ENCODE peak calls at places on chromosomes 16 and 17, in four cellular contexts. One of them, this sample, is unnamed.

GRCh38 chr17:66576473-66576872 is 258.4 kb upstream of the CACNG5 start:
- DNase-seq in K562: no peak
- DNase-seq in HepG2: no peak
- DNase-seq in H1: no peak
- DNase-seq in this sample: no peak

GRCh38 chr16:27174007-27174406 is 29.3 kb upstream of the KDM8 start:
- DNase-seq in K562: no peak
- DNase-seq in HepG2: no peak
- DNase-seq in H1: no peak
- DNase-seq in this sample: no peak

GRCh38 chr17:7351665-7352558 is at the start of gene KCTD11:
- DNase-seq in K562: peak; percentile 88
- DNase-seq in HepG2: peak; percentile 73
- DNase-seq in H1: peak; percentile 89
- DNase-seq in this sample: peak; percentile 79

GRCh38 chr16:69340095-69340644 is 598 bp downstream of the NIP7 start:
- DNase-seq in K562: peak; percentile 22
- DNase-seq in HepG2: no peak
- DNase-seq in H1: no peak
- DNase-seq in this sample: no peak

GRCh38 chr16:31477220-31478216 is 5.4 kb upstream of the SLC5A2 start:
- DNase-seq in K562: peak; percentile 92
- DNase-seq in HepG2: peak; percentile 93
- DNase-seq in H1: peak; percentile 86
- DNase-seq in this sample: no peak

GRCh38 chr17:19703106-19703775 is 13.1 kb downstream of the SLC47A2 start:
- DNase-seq in K562: no peak
- DNase-seq in HepG2: no peak
- DNase-seq in H1: no peak
- DNase-seq in this sample: no peak

GRCh38 chr17:37131670-37132620 is 183.2 kb downstream of the AATF start:
- DNase-seq in K562: no peak
- DNase-seq in HepG2: no peak
- DNase-seq in H1: no peak
- DNase-seq in this sample: no peak

GRCh38 chr16:67326472-67327309 is at the start of the genes KCTD19 and LRRC36:
- DNase-seq in K562: peak; percentile 84
- DNase-seq in HepG2: peak; percentile 70
- DNase-seq in H1: peak; percentile 100
- DNase-seq in this sample: no peak

GRCh38 chr17:36728030-36728991 is 126.9 kb downstream of the MRM1 start:
- DNase-seq in K562: peak; percentile 92
- DNase-seq in HepG2: no peak
- DNase-seq in H1: no peak
- DNase-seq in this sample: no peak

GRCh38 chr16:47687694-47688093 is 226.6 kb downstream of the PHKB start:
- DNase-seq in K562: no peak
- DNase-seq in HepG2: no peak
- DNase-seq in H1: no peak
- DNase-seq in this sample: no peak

GRCh38 chr16:4032768-4033167 is 83.5 kb downstream of the ADCY9 start:
- DNase-seq in K562: no peak
- DNase-seq in HepG2: no peak
- DNase-seq in H1: no peak
- DNase-seq in this sample: no peak

GRCh38 chr17:71709974-71710373 is 410.8 kb upstream of the SOX9 start:
- DNase-seq in K562: no peak
- DNase-seq in HepG2: no peak
- DNase-seq in H1: no peak
- DNase-seq in this sample: no peak

GRCh38 chr16:149024-149675 is 3.3 kb upstream of the HBZ start:
- DNase-seq in K562: no peak
- DNase-seq in HepG2: no peak
- DNase-seq in H1: no peak
- DNase-seq in this sample: no peak

GRCh38 chr16:3215601-3216262 is 19.2 kb downstream of the ZNF200 start:
- DNase-seq in K562: no peak
- DNase-seq in HepG2: no peak
- DNase-seq in H1: no peak
- DNase-seq in this sample: no peak

GRCh38 chr16:67736858-67737257 is 17.7 kb upstream of the GFOD2 start:
- DNase-seq in K562: no peak
- DNase-seq in HepG2: no peak
- DNase-seq in H1: no peak
- DNase-seq in this sample: no peak

GRCh38 chr17:71505981-71506380 is 614.8 kb upstream of the SOX9 start:
- DNase-seq in K562: no peak
- DNase-seq in HepG2: no peak
- DNase-seq in H1: no peak
- DNase-seq in this sample: no peak

GRCh38 chr17:41870627-41871026 is 5.4 kb upstream of the KLHL11 start:
- DNase-seq in K562: no peak
- DNase-seq in HepG2: no peak
- DNase-seq in H1: no peak
- DNase-seq in this sample: no peak

GRCh38 chr17:45320349-45320930 is 3.6 kb upstream of the MAP3K14 start:
- DNase-seq in K562: no peak
- DNase-seq in HepG2: no peak
- DNase-seq in H1: no peak
- DNase-seq in this sample: no peak

GRCh38 chr16:86118467-86119307 is 219.7 kb downstream of the IRF8 start:
- DNase-seq in K562: no peak
- DNase-seq in HepG2: no peak
- DNase-seq in H1: no peak
- DNase-seq in this sample: no peak

GRCh38 chr16:51916814-51917213 is 630.1 kb downstream of the TOX3 start:
- DNase-seq in K562: no peak
- DNase-seq in HepG2: no peak
- DNase-seq in H1: no peak
- DNase-seq in this sample: no peak

GRCh38 chr17:9212376-9213310 is 191.3 kb downstream of the NTN1 start:
- DNase-seq in K562: no peak
- DNase-seq in HepG2: no peak
- DNase-seq in H1: no peak
- DNase-seq in this sample: no peak

GRCh38 chr16:31010539-31010938 is at the start of gene STX1B:
- DNase-seq in K562: no peak
- DNase-seq in HepG2: no peak
- DNase-seq in H1: peak; percentile 87
- DNase-seq in this sample: no peak

GRCh38 chr17:42241871-42242270 is 34.3 kb downstream of the STAT5B start:
- DNase-seq in K562: no peak
- DNase-seq in HepG2: no peak
- DNase-seq in H1: no peak
- DNase-seq in this sample: no peak

GRCh38 chr17:17719966-17720543 is 38.8 kb downstream of the RAI1 start:
- DNase-seq in K562: no peak
- DNase-seq in HepG2: peak; percentile 76
- DNase-seq in H1: no peak
- DNase-seq in this sample: no peak

GRCh38 chr17:76492989-76493501 is 8.2 kb downstream of the RHBDF2 start:
- DNase-seq in K562: no peak
- DNase-seq in HepG2: no peak
- DNase-seq in H1: no peak
- DNase-seq in this sample: no peak
- TF ChIP-seq POLR2A in K562: no peak
- TF ChIP-seq POLR2A in HepG2: no peak
- TF ChIP-seq POLR2A in H1: no peak
- TF ChIP-seq POLR2A in this sample: no peak

GRCh38 chr17:27475070-27475673 is 18.9 kb downstream of the KSR1 start:
- DNase-seq in K562: no peak
- DNase-seq in HepG2: no peak
- DNase-seq in H1: no peak
- DNase-seq in this sample: no peak

GRCh38 chr17:27471321-27472269 is 15.3 kb downstream of the KSR1 start:
- DNase-seq in K562: peak; percentile 58
- DNase-seq in HepG2: no peak
- DNase-seq in H1: no peak
- DNase-seq in this sample: peak; percentile 41

GRCh38 chr17:27475981-27476895 is 20.0 kb downstream of the KSR1 start:
- DNase-seq in K562: no peak
- DNase-seq in HepG2: no peak
- DNase-seq in H1: no peak
- DNase-seq in this sample: no peak

GRCh38 chr17:27473190-27473747 is 17.0 kb downstream of the KSR1 start:
- DNase-seq in K562: no peak
- DNase-seq in HepG2: no peak
- DNase-seq in H1: no peak
- DNase-seq in this sample: no peak

GRCh38 chr17:27473748-27474609 is 17.7 kb downstream of the KSR1 start:
- DNase-seq in K562: peak; percentile 96
- DNase-seq in HepG2: no peak
- DNase-seq in H1: no peak
- DNase-seq in this sample: no peak
- TF ChIP-seq FOSL1 in K562: peak; percentile 72
- TF ChIP-seq FOSL1 in HepG2: no peak
- TF ChIP-seq FOSL1 in H1: no peak
- TF ChIP-seq FOSL1 in this sample: peak; percentile 39

GRCh38 chr16:23379707-23380106 is 73.3 kb downstream of the COG7 start:
- DNase-seq in K562: no peak
- DNase-seq in HepG2: no peak
- DNase-seq in H1: no peak
- DNase-seq in this sample: no peak

GRCh38 chr16:23382279-23382678 is 70.7 kb downstream of the COG7 start:
- DNase-seq in K562: no peak
- DNase-seq in HepG2: no peak
- DNase-seq in H1: no peak
- DNase-seq in this sample: no peak

GRCh38 chr16:23378921-23379320 is 74.1 kb downstream of the COG7 start:
- DNase-seq in K562: no peak
- DNase-seq in HepG2: no peak
- DNase-seq in H1: no peak
- DNase-seq in this sample: no peak

GRCh38 chr16:23378256-23378655 is 74.7 kb downstream of the COG7 start:
- DNase-seq in K562: no peak
- DNase-seq in HepG2: no peak
- DNase-seq in H1: no peak
- DNase-seq in this sample: no peak

GRCh38 chr16:23380501-23380951 is 72.5 kb downstream of the COG7 start:
- DNase-seq in K562: no peak
- DNase-seq in HepG2: no peak
- DNase-seq in H1: no peak
- DNase-seq in this sample: no peak
- TF ChIP-seq POLR2A in K562: no peak
- TF ChIP-seq POLR2A in HepG2: no peak
- TF ChIP-seq POLR2A in H1: no peak
- TF ChIP-seq POLR2A in this sample: no peak

GRCh38 chr16:17541324-17541723 is 70.6 kb upstream of the XYLT1 start:
- DNase-seq in K562: no peak
- DNase-seq in HepG2: no peak
- DNase-seq in H1: no peak
- DNase-seq in this sample: no peak

GRCh38 chr16:17543073-17543472 is 72.3 kb upstream of the XYLT1 start:
- DNase-seq in K562: no peak
- DNase-seq in HepG2: no peak
- DNase-seq in H1: no peak
- DNase-seq in this sample: no peak

GRCh38 chr16:17548825-17549224 is 78.1 kb upstream of the XYLT1 start:
- DNase-seq in K562: no peak
- DNase-seq in HepG2: no peak
- DNase-seq in H1: no peak
- DNase-seq in this sample: no peak

GRCh38 chr16:17544785-17545184 is 74.0 kb upstream of the XYLT1 start:
- DNase-seq in K562: peak; percentile 57
- DNase-seq in HepG2: no peak
- DNase-seq in H1: peak; percentile 86
- DNase-seq in this sample: peak; percentile 8

GRCh38 chr16:17544304-17544703 is 73.5 kb upstream of the XYLT1 start:
- DNase-seq in K562: no peak
- DNase-seq in HepG2: no peak
- DNase-seq in H1: no peak
- DNase-seq in this sample: no peak
- TF ChIP-seq FOSL1 in K562: no peak
- TF ChIP-seq FOSL1 in HepG2: no peak
- TF ChIP-seq FOSL1 in H1: no peak
- TF ChIP-seq FOSL1 in this sample: no peak

GRCh38 chr16:89565506-89566372 is 5.3 kb downstream of the RPL13 start:
- DNase-seq in K562: peak; percentile 81
- DNase-seq in HepG2: peak; percentile 57
- DNase-seq in H1: peak; percentile 94
- DNase-seq in this sample: peak; percentile 69
- TF ChIP-seq POLR2A in K562: peak; percentile 44
- TF ChIP-seq POLR2A in HepG2: peak; percentile 60
- TF ChIP-seq POLR2A in H1: no peak
- TF ChIP-seq POLR2A in this sample: peak; percentile 61

DNA sequence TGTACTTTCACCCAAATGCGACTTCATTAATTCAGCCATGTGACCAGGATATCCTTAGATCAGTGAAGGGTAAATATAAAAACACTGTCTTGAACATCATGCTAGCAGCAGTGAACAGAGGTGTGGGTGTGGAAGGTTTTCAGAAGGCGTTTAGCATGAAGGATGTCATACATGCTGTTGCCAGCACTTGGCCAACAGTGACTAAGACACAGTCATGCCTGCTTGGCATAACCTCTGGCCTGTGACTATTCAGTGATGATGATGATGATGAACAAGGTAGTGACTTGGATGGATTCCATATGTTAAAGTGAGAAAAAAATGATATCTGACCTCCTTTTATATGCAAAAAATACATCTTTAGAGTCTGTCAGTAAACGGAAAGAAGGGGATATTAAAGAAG is 97.9 kb downstream of the MAP2K4 start:
- DNase-seq in K562: no peak
- DNase-seq in HepG2: no peak
- DNase-seq in H1: no peak
- DNase-seq in this sample: no peak
- TF ChIP-seq FOSL1 in K562: no peak
- TF ChIP-seq FOSL1 in HepG2: no peak
- TF ChIP-seq FOSL1 in H1: no peak
- TF ChIP-seq FOSL1 in this sample: no peak

GRCh38 chr17:81860756-81861568 is 627 bp upstream of the P4HB start:
- DNase-seq in K562: peak; percentile 100
- DNase-seq in HepG2: peak; percentile 100
- DNase-seq in H1: peak; percentile 99
- DNase-seq in this sample: peak; percentile 100
- TF ChIP-seq POLR2A in K562: peak; percentile 91
- TF ChIP-seq POLR2A in HepG2: no peak
- TF ChIP-seq POLR2A in H1: peak; percentile 52
- TF ChIP-seq POLR2A in this sample: peak; percentile 87

DNA sequence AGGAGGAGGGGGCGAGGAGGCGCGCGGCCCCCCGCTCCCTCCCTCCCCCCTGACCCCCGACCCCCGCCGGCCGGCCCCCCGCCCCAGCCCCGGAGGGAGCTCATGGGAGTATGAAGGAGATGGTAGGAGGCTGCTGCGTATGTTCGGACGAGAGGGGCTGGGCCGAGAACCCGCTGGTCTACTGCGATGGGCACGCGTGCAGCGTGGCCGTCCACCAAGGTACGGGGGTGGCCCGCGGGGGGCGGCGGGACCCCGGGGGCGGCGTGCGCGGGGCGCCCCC is 390 bp downstream of the MLLT6 start:
- DNase-seq in K562: no peak
- DNase-seq in HepG2: no peak
- DNase-seq in H1: no peak
- DNase-seq in this sample: no peak
- TF ChIP-seq FOSL1 in K562: no peak
- TF ChIP-seq FOSL1 in HepG2: no peak
- TF ChIP-seq FOSL1 in H1: no peak
- TF ChIP-seq FOSL1 in this sample: no peak

This sample was measured in HCT116.